ENCODE peak calls at places on chromosome 9, in six cellular contexts. One of them, this sample, is unnamed.
A peak's percentile ranks its signal among the peaks of the same experiment; 100 is the strongest.

GRCh38 chr9:76369583-76369982 is 24.6 kb downstream of the RFK start:
- DNase-seq in astrocyte: peak; percentile 80
- DNase-seq in GM23248: no peak
- DNase-seq in endothelial cell of umbilical vein: peak; percentile 69
- DNase-seq in mammary epithelial cell: peak; percentile 65
- DNase-seq in MM.1S: no peak
- DNase-seq in this sample: peak; percentile 56

GRCh38 chr9:133360400-133361393 is 4.3 kb downstream of the SURF2 start:
- DNase-seq in astrocyte: no peak
- DNase-seq in GM23248: no peak
- DNase-seq in endothelial cell of umbilical vein: no peak
- DNase-seq in mammary epithelial cell: no peak
- DNase-seq in MM.1S: no peak
- DNase-seq in this sample: no peak

GRCh38 chr9:123912167-123912897 is 17.6 kb downstream of the DENND1A start:
- DNase-seq in astrocyte: no peak
- DNase-seq in GM23248: no peak
- DNase-seq in endothelial cell of umbilical vein: no peak
- DNase-seq in mammary epithelial cell: no peak
- DNase-seq in MM.1S: no peak
- DNase-seq in this sample: no peak

GRCh38 chr9:4297795-4298254 is 2.0 kb downstream of the GLIS3 start:
- DNase-seq in astrocyte: peak; percentile 53
- DNase-seq in GM23248: peak; percentile 81
- DNase-seq in endothelial cell of umbilical vein: peak; percentile 64
- DNase-seq in mammary epithelial cell: peak; percentile 59
- DNase-seq in MM.1S: peak; percentile 67
- DNase-seq in this sample: peak; percentile 85

GRCh38 chr9:113901196-113901818 is 25.2 kb downstream of the ZNF618 start:
- DNase-seq in astrocyte: no peak
- DNase-seq in GM23248: no peak
- DNase-seq in endothelial cell of umbilical vein: no peak
- DNase-seq in mammary epithelial cell: no peak
- DNase-seq in MM.1S: no peak
- DNase-seq in this sample: no peak

GRCh38 chr9:136093331-136093986 is 1.6 kb downstream of the NACC2 start:
- DNase-seq in astrocyte: no peak
- DNase-seq in GM23248: peak; percentile 66
- DNase-seq in endothelial cell of umbilical vein: no peak
- DNase-seq in mammary epithelial cell: no peak
- DNase-seq in MM.1S: no peak
- DNase-seq in this sample: peak; percentile 57

GRCh38 chr9:33136721-33137120 is 30.4 kb downstream of the B4GALT1 start:
- DNase-seq in astrocyte: no peak
- DNase-seq in GM23248: no peak
- DNase-seq in endothelial cell of umbilical vein: no peak
- DNase-seq in mammary epithelial cell: peak; percentile 60
- DNase-seq in MM.1S: no peak
- DNase-seq in this sample: no peak

GRCh38 chr9:33227741-33228140 is 12.2 kb upstream of the SPINK4 start:
- DNase-seq in astrocyte: no peak
- DNase-seq in GM23248: no peak
- DNase-seq in endothelial cell of umbilical vein: no peak
- DNase-seq in mammary epithelial cell: no peak
- DNase-seq in MM.1S: no peak
- DNase-seq in this sample: no peak

GRCh38 chr9:123871781-123872180 is 58.1 kb downstream of the DENND1A start:
- DNase-seq in astrocyte: no peak
- DNase-seq in GM23248: no peak
- DNase-seq in endothelial cell of umbilical vein: no peak
- DNase-seq in mammary epithelial cell: no peak
- DNase-seq in MM.1S: no peak
- DNase-seq in this sample: no peak

GRCh38 chr9:112751059-112751795 is 667 bp downstream of the SNX30 start:
- DNase-seq in astrocyte: peak; percentile 83
- DNase-seq in GM23248: peak; percentile 77
- DNase-seq in endothelial cell of umbilical vein: peak; percentile 56
- DNase-seq in mammary epithelial cell: peak; percentile 72
- DNase-seq in MM.1S: peak; percentile 87
- DNase-seq in this sample: peak; percentile 75

GRCh38 chr9:129491486-129491855 is 129.4 kb downstream of the C9orf50 start:
- DNase-seq in astrocyte: no peak
- DNase-seq in GM23248: no peak
- DNase-seq in endothelial cell of umbilical vein: peak; percentile 30
- DNase-seq in mammary epithelial cell: no peak
- DNase-seq in MM.1S: no peak
- DNase-seq in this sample: peak; percentile 61

GRCh38 chr9:110997847-110998246 is 40.4 kb downstream of the LPAR1 start:
- DNase-seq in astrocyte: peak; percentile 18
- DNase-seq in GM23248: peak; percentile 88
- DNase-seq in endothelial cell of umbilical vein: no peak
- DNase-seq in mammary epithelial cell: peak; percentile 61
- DNase-seq in MM.1S: no peak
- DNase-seq in this sample: no peak

GRCh38 chr9:94031380-94031779 is 52.9 kb upstream of the PTPDC1 start:
- DNase-seq in astrocyte: no peak
- DNase-seq in GM23248: peak; percentile 67
- DNase-seq in endothelial cell of umbilical vein: no peak
- DNase-seq in mammary epithelial cell: no peak
- DNase-seq in MM.1S: no peak
- DNase-seq in this sample: no peak

GRCh38 chr9:37551888-37552287 is 24.3 kb downstream of the FBXO10 start:
- DNase-seq in astrocyte: no peak
- DNase-seq in GM23248: no peak
- DNase-seq in endothelial cell of umbilical vein: no peak
- DNase-seq in mammary epithelial cell: no peak
- DNase-seq in MM.1S: no peak
- DNase-seq in this sample: no peak

DNA sequence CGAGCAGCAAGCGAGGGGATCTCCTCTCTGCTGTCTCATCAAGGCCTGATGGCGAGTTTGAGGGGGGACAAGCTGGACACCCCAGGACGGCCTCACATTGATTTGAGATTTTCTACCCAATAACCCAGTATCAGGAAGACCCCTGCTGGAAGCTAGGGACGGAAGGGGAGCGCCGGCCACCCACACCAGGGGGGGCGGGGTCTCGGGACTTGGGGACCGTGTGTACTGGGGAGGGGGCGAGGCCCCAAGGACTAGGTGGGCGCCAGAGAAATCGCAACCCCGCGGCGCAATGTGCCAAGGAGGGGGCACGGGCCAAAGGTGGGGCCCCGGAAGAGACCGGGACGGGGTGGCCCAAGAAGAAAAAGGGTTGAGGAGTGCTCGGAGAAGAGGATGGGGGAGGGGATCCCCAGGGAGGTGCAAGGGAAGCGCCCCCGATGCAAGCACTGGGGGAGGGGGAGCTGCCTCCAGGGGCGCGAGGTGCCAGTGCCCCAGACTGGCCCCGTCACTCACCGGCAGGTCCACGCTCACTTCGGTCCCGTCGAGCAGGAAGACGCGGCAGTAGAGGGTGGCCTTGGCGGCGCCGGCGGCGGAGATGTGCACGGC is 1.1 kb downstream of the EPB41L4B start:
- DNase-seq in astrocyte: no peak
- DNase-seq in GM23248: peak; percentile 38
- DNase-seq in endothelial cell of umbilical vein: no peak
- DNase-seq in mammary epithelial cell: no peak
- DNase-seq in MM.1S: peak; percentile 17
- DNase-seq in this sample: peak; percentile 52
- TF ChIP-seq EZH2 in astrocyte: peak; percentile 61
- TF ChIP-seq EZH2 in GM23248: no peak
- TF ChIP-seq EZH2 in endothelial cell of umbilical vein: peak; percentile 76
- TF ChIP-seq EZH2 in mammary epithelial cell: no peak
- TF ChIP-seq EZH2 in MM.1S: no peak
- TF ChIP-seq EZH2 in this sample: no peak

GRCh38 chr9:90767523-90768100 is 34.0 kb upstream of the SYK start:
- DNase-seq in astrocyte: no peak
- DNase-seq in GM23248: no peak
- DNase-seq in endothelial cell of umbilical vein: no peak
- DNase-seq in mammary epithelial cell: no peak
- DNase-seq in MM.1S: no peak
- DNase-seq in this sample: no peak
- H3K4me3 ChIP-seq in astrocyte: no peak overlapping the region
- H3K4me3 ChIP-seq in GM23248: no peak overlapping the region
- H3K4me3 ChIP-seq in endothelial cell of umbilical vein: no peak overlapping the region
- H3K4me3 ChIP-seq in mammary epithelial cell: no peak overlapping the region
- H3K4me3 ChIP-seq in MM.1S: no peak overlapping the region
- H3K4me3 ChIP-seq in this sample: no peak overlapping the region

GRCh38 chr9:77648458-77649108 is 461 bp upstream of the GNA14 start:
- DNase-seq in astrocyte: peak; percentile 11
- DNase-seq in GM23248: peak; percentile 21
- DNase-seq in endothelial cell of umbilical vein: peak; percentile 51
- DNase-seq in mammary epithelial cell: peak; percentile 31
- DNase-seq in MM.1S: no peak
- DNase-seq in this sample: peak; percentile 61
- TF ChIP-seq EZH2 in astrocyte: no peak
- TF ChIP-seq EZH2 in GM23248: no peak
- TF ChIP-seq EZH2 in endothelial cell of umbilical vein: no peak
- TF ChIP-seq EZH2 in mammary epithelial cell: no peak
- TF ChIP-seq EZH2 in MM.1S: no peak
- TF ChIP-seq EZH2 in this sample: no peak

DNA sequence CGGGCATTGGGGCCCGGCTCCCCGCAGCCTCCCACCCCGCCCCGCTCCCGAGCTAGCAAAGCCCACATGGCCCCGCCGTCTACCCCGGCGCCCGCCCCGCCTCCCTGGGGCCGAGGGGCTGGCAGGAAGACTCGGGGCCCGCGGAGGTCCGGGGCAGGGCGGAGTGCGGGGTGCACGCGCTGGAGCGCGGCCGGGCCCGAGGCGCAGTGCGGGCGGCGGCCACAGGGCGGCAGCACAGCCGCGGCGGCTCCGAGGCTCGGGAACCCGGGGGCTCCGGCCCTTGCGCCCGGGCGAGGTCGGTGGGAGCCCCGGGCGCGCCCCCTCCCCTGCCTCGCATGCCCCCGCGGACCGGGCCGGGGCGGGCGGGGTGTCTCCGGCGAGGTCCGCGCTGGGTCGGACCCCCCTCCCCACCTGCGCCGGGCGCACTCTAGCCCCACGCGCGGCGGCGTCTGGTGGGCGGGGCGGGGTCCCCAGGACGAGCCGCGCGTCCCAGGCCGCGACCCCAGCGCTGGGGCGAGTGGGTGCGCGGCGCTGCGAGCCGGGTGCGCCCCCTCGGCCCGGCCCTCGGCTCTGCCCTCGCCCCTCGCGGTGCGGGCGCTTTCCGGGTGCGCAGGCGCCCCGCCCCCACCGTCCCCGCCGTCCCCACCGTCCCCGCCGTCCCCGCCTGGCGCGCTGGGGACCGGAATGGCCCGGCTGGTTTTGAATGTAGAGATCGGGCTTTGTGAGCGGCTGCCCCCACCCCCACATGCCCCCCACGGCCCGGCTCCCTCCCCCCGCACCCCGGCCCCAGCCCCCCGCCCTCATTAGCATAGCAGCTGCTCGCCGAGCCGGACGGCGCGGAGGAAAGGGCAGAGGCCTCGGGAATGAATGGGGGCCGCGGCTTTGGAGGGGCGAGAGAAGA is 6.5 kb downstream of the NRARP start:
- DNase-seq in astrocyte: no peak
- DNase-seq in GM23248: peak; percentile 65
- DNase-seq in endothelial cell of umbilical vein: peak; percentile 43
- DNase-seq in mammary epithelial cell: no peak
- DNase-seq in MM.1S: no peak
- DNase-seq in this sample: peak; percentile 82
- H3K4me3 ChIP-seq in astrocyte: peak overlapping the region; percentile 5
- H3K4me3 ChIP-seq in GM23248: peak overlapping the region; percentile 48
- H3K4me3 ChIP-seq in endothelial cell of umbilical vein: no peak overlapping the region
- H3K4me3 ChIP-seq in mammary epithelial cell: no peak overlapping the region
- H3K4me3 ChIP-seq in MM.1S: no peak overlapping the region
- H3K4me3 ChIP-seq in this sample: peak overlapping the region; percentile 7